ENCODE peak calls at places on chromosomes 16 and 17, in four cellular contexts. One of them, this sample, is unnamed.

GRCh38 chr16:83666449-83666848 is 141.3 kb upstream of the HSBP1 start:
- DNase-seq in OCI-LY7: no peak
- DNase-seq in activated T-cell treated with anti-CD3 and anti-CD28 coated beads for 24 hours: no peak
- DNase-seq in NCI-H187: no peak
- DNase-seq in this sample: no peak

GRCh38 chr17:68455756-68456528 is 1.4 kb downstream of the WIPI1 start:
- DNase-seq in OCI-LY7: no peak
- DNase-seq in activated T-cell treated with anti-CD3 and anti-CD28 coated beads for 24 hours: no peak
- DNase-seq in NCI-H187: no peak
- DNase-seq in this sample: peak; percentile 93

GRCh38 chr17:48577946-48578615 is at the start of gene HOXB4:
- DNase-seq in OCI-LY7: peak; percentile 85
- DNase-seq in activated T-cell treated with anti-CD3 and anti-CD28 coated beads for 24 hours: peak; percentile 55
- DNase-seq in NCI-H187: no peak
- DNase-seq in this sample: no peak

GRCh38 chr17:2695243-2695960 is 16.2 kb downstream of the CLUH start:
- DNase-seq in OCI-LY7: no peak
- DNase-seq in activated T-cell treated with anti-CD3 and anti-CD28 coated beads for 24 hours: no peak
- DNase-seq in NCI-H187: no peak
- DNase-seq in this sample: no peak

GRCh38 chr17:75697651-75698291 is 23.5 kb upstream of the ITGB4 start:
- DNase-seq in OCI-LY7: no peak
- DNase-seq in activated T-cell treated with anti-CD3 and anti-CD28 coated beads for 24 hours: no peak
- DNase-seq in NCI-H187: no peak
- DNase-seq in this sample: no peak

GRCh38 chr16:61813339-61813738 is 222.9 kb downstream of the CDH8 start:
- DNase-seq in OCI-LY7: no peak
- DNase-seq in activated T-cell treated with anti-CD3 and anti-CD28 coated beads for 24 hours: no peak
- DNase-seq in NCI-H187: no peak
- DNase-seq in this sample: no peak

GRCh38 chr17:10114931-10115535 is 83.4 kb downstream of the GAS7 start:
- DNase-seq in OCI-LY7: peak; percentile 4
- DNase-seq in activated T-cell treated with anti-CD3 and anti-CD28 coated beads for 24 hours: peak; percentile 47
- DNase-seq in NCI-H187: no peak
- DNase-seq in this sample: peak; percentile 65

GRCh38 chr16:14284371-14284770 is 213.3 kb downstream of the MRTFB start:
- DNase-seq in OCI-LY7: peak; percentile 42
- DNase-seq in activated T-cell treated with anti-CD3 and anti-CD28 coated beads for 24 hours: no peak
- DNase-seq in NCI-H187: no peak
- DNase-seq in this sample: no peak

GRCh38 chr17:72943826-72944689 is 148.4 kb downstream of the SLC39A11 start:
- DNase-seq in OCI-LY7: no peak
- DNase-seq in activated T-cell treated with anti-CD3 and anti-CD28 coated beads for 24 hours: no peak
- DNase-seq in NCI-H187: no peak
- DNase-seq in this sample: no peak

GRCh38 chr16:82061861-82062525 is 26.9 kb downstream of the HSD17B2 start:
- DNase-seq in OCI-LY7: peak; percentile 36
- DNase-seq in activated T-cell treated with anti-CD3 and anti-CD28 coated beads for 24 hours: no peak
- DNase-seq in NCI-H187: no peak
- DNase-seq in this sample: peak; percentile 58

GRCh38 chr17:21239680-21240374 is 13.4 kb downstream of the NATD1 start:
- DNase-seq in OCI-LY7: peak; percentile 51
- DNase-seq in activated T-cell treated with anti-CD3 and anti-CD28 coated beads for 24 hours: no peak
- DNase-seq in NCI-H187: no peak
- DNase-seq in this sample: peak; percentile 59

GRCh38 chr17:45123930-45124796 is 8.2 kb downstream of the PLCD3 start:
- DNase-seq in OCI-LY7: peak; percentile 17
- DNase-seq in activated T-cell treated with anti-CD3 and anti-CD28 coated beads for 24 hours: no peak
- DNase-seq in NCI-H187: no peak
- DNase-seq in this sample: peak; percentile 95

GRCh38 chr17:1733759-1734158 is 8.9 kb upstream of the SERPINF2 start:
- DNase-seq in OCI-LY7: no peak
- DNase-seq in activated T-cell treated with anti-CD3 and anti-CD28 coated beads for 24 hours: no peak
- DNase-seq in NCI-H187: no peak
- DNase-seq in this sample: no peak

GRCh38 chr17:14299261-14300093 is 1.4 kb upstream of the HS3ST3B1 start:
- DNase-seq in OCI-LY7: no peak
- DNase-seq in activated T-cell treated with anti-CD3 and anti-CD28 coated beads for 24 hours: no peak
- DNase-seq in NCI-H187: no peak
- DNase-seq in this sample: peak; percentile 67

GRCh38 chr16:54355251-54355650 is 68.7 kb upstream of the IRX3 start:
- DNase-seq in OCI-LY7: no peak
- DNase-seq in activated T-cell treated with anti-CD3 and anti-CD28 coated beads for 24 hours: no peak
- DNase-seq in NCI-H187: no peak
- DNase-seq in this sample: peak; percentile 66

GRCh38 chr16:3467920-3468319 is 24.4 kb downstream of the NAA60 start:
- DNase-seq in OCI-LY7: peak; percentile 14
- DNase-seq in activated T-cell treated with anti-CD3 and anti-CD28 coated beads for 24 hours: no peak
- DNase-seq in NCI-H187: no peak
- DNase-seq in this sample: peak; percentile 54

GRCh38 chr17:21452377-21453143 is 76.4 kb downstream of the KCNJ12 start:
- DNase-seq in OCI-LY7: peak; percentile 5
- DNase-seq in activated T-cell treated with anti-CD3 and anti-CD28 coated beads for 24 hours: peak; percentile 17
- DNase-seq in NCI-H187: no peak
- DNase-seq in this sample: peak; percentile 67

GRCh38 chr16:13988038-13988437 is 68.1 kb downstream of the ERCC4 start:
- DNase-seq in OCI-LY7: no peak
- DNase-seq in activated T-cell treated with anti-CD3 and anti-CD28 coated beads for 24 hours: no peak
- DNase-seq in NCI-H187: no peak
- DNase-seq in this sample: no peak

GRCh38 chr17:72691601-72692000 is 400.9 kb downstream of the SLC39A11 start:
- DNase-seq in OCI-LY7: no peak
- DNase-seq in activated T-cell treated with anti-CD3 and anti-CD28 coated beads for 24 hours: no peak
- DNase-seq in NCI-H187: no peak
- DNase-seq in this sample: peak; percentile 88

GRCh38 chr17:66737524-66737923 is 97.4 kb upstream of the CACNG5 start:
- DNase-seq in OCI-LY7: no peak
- DNase-seq in activated T-cell treated with anti-CD3 and anti-CD28 coated beads for 24 hours: no peak
- DNase-seq in NCI-H187: no peak
- DNase-seq in this sample: no peak

GRCh38 chr17:38729886-38730525 is at the start of gene CISD3:
- DNase-seq in OCI-LY7: peak; percentile 95
- DNase-seq in activated T-cell treated with anti-CD3 and anti-CD28 coated beads for 24 hours: peak; percentile 83
- DNase-seq in NCI-H187: peak; percentile 75
- DNase-seq in this sample: peak; percentile 91

GRCh38 chr17:75048396-75048933 is 1.4 kb downstream of the KCTD2 start:
- DNase-seq in OCI-LY7: no peak
- DNase-seq in activated T-cell treated with anti-CD3 and anti-CD28 coated beads for 24 hours: no peak
- DNase-seq in NCI-H187: no peak
- DNase-seq in this sample: peak; percentile 20

GRCh38 chr16:10497132-10498088 is 83.0 kb downstream of the EMP2 start:
- DNase-seq in OCI-LY7: no peak
- DNase-seq in activated T-cell treated with anti-CD3 and anti-CD28 coated beads for 24 hours: no peak
- DNase-seq in NCI-H187: no peak
- DNase-seq in this sample: no peak

GRCh38 chr16:75304521-75305363 is 53.3 kb upstream of the BCAR1 start:
- DNase-seq in OCI-LY7: no peak
- DNase-seq in activated T-cell treated with anti-CD3 and anti-CD28 coated beads for 24 hours: no peak
- DNase-seq in NCI-H187: no peak
- DNase-seq in this sample: peak; percentile 86

GRCh38 chr17:58136669-58137279 is 11.4 kb upstream of the OR4D1 start:
- DNase-seq in OCI-LY7: peak; percentile 44
- DNase-seq in activated T-cell treated with anti-CD3 and anti-CD28 coated beads for 24 hours: no peak
- DNase-seq in NCI-H187: no peak
- DNase-seq in this sample: peak; percentile 33

GRCh38 chr17:40068129-40068581 is 5.4 kb downstream of the THRA start:
- DNase-seq in OCI-LY7: no peak
- DNase-seq in activated T-cell treated with anti-CD3 and anti-CD28 coated beads for 24 hours: no peak
- DNase-seq in NCI-H187: no peak
- DNase-seq in this sample: no peak

GRCh38 chr16:79533292-79533691 is 67.2 kb downstream of the MAF start:
- DNase-seq in OCI-LY7: no peak
- DNase-seq in activated T-cell treated with anti-CD3 and anti-CD28 coated beads for 24 hours: no peak
- DNase-seq in NCI-H187: no peak
- DNase-seq in this sample: no peak

GRCh38 chr17:19707728-19708221 is 8.6 kb downstream of the SLC47A2 start:
- DNase-seq in OCI-LY7: no peak
- DNase-seq in activated T-cell treated with anti-CD3 and anti-CD28 coated beads for 24 hours: no peak
- DNase-seq in NCI-H187: no peak
- DNase-seq in this sample: no peak

GRCh38 chr17:61646482-61646881 is 55.5 kb upstream of the NACA2 start:
- DNase-seq in OCI-LY7: no peak
- DNase-seq in activated T-cell treated with anti-CD3 and anti-CD28 coated beads for 24 hours: no peak
- DNase-seq in NCI-H187: no peak
- DNase-seq in this sample: no peak

GRCh38 chr17:36501351-36501750 is 14.9 kb downstream of the ZNHIT3 start:
- DNase-seq in OCI-LY7: no peak
- DNase-seq in activated T-cell treated with anti-CD3 and anti-CD28 coated beads for 24 hours: no peak
- DNase-seq in NCI-H187: no peak
- DNase-seq in this sample: no peak

GRCh38 chr16:67155305-67156145 is 4.2 kb downstream of the TRADD start:
- DNase-seq in OCI-LY7: peak; percentile 80
- DNase-seq in activated T-cell treated with anti-CD3 and anti-CD28 coated beads for 24 hours: peak; percentile 66
- DNase-seq in NCI-H187: no peak
- DNase-seq in this sample: peak; percentile 79

GRCh38 chr16:84514874-84515835 is 10.7 kb upstream of the MEAK7 start:
- DNase-seq in OCI-LY7: peak; percentile 76
- DNase-seq in activated T-cell treated with anti-CD3 and anti-CD28 coated beads for 24 hours: peak; percentile 68
- DNase-seq in NCI-H187: peak; percentile 11
- DNase-seq in this sample: no peak

GRCh38 chr17:17073627-17074521 is 31.6 kb downstream of the MPRIP start:
- DNase-seq in OCI-LY7: no peak
- DNase-seq in activated T-cell treated with anti-CD3 and anti-CD28 coated beads for 24 hours: no peak
- DNase-seq in NCI-H187: no peak
- DNase-seq in this sample: peak; percentile 44

GRCh38 chr17:30021708-30022317 is 80.4 kb downstream of the EFCAB5 start:
- DNase-seq in OCI-LY7: peak; percentile 67
- DNase-seq in activated T-cell treated with anti-CD3 and anti-CD28 coated beads for 24 hours: peak; percentile 8
- DNase-seq in NCI-H187: no peak
- DNase-seq in this sample: peak; percentile 70

This sample was measured in ELR.